ENCODE peak calls at places on chromosomes 7 and 10, in five cellular contexts. One of them, this sample, is unnamed.

GRCh38 chr10:48511066-48511854 is 93.6 kb downstream of the ARHGAP22 start:
- DNase-seq in GM12865: no peak
- DNase-seq in fibroblast of mammary gland: no peak
- DNase-seq in fibroblast of lung: no peak
- DNase-seq in K562: no peak
- DNase-seq in this sample: no peak

GRCh38 chr10:18700555-18700850 is 41.3 kb downstream of the ARL5B start:
- DNase-seq in K562: no peak
- DNase-seq in GM12865: no peak
- DNase-seq in fibroblast of lung: no peak
- DNase-seq in fibroblast of mammary gland: no peak
- DNase-seq in this sample: no peak

GRCh38 chr10:84523509-84523908 is 195.1 kb downstream of the CCSER2 start:
- DNase-seq in GM12865: no peak
- DNase-seq in fibroblast of lung: no peak
- DNase-seq in K562: peak
- DNase-seq in fibroblast of mammary gland: peak
- DNase-seq in this sample: no peak

GRCh38 chr10:111482621-111483216 is 405.9 kb downstream of the ADRA2A start:
- DNase-seq in K562: no peak
- DNase-seq in fibroblast of mammary gland: no peak
- DNase-seq in GM12865: no peak
- DNase-seq in fibroblast of lung: no peak
- DNase-seq in this sample: no peak

GRCh38 chr10:128047991-128048826 is 78.0 kb downstream of the MKI67 start:
- DNase-seq in K562: no peak
- DNase-seq in fibroblast of mammary gland: peak
- DNase-seq in GM12865: peak
- DNase-seq in fibroblast of lung: peak
- DNase-seq in this sample: no peak

GRCh38 chr7:123367508-123368122 is 166.8 kb downstream of the IQUB start:
- DNase-seq in K562: peak
- DNase-seq in fibroblast of lung: peak
- DNase-seq in GM12865: peak
- DNase-seq in fibroblast of mammary gland: peak
- DNase-seq in this sample: peak

GRCh38 chr7:82443801-82444219 is 233 bp upstream of the CACNA2D1 start:
- DNase-seq in K562: no peak
- DNase-seq in GM12865: peak
- DNase-seq in fibroblast of lung: peak
- DNase-seq in fibroblast of mammary gland: peak
- DNase-seq in this sample: no peak

GRCh38 chr7:40810274-40810673 is 675.5 kb downstream of the SUGCT start:
- DNase-seq in GM12865: no peak
- DNase-seq in K562: no peak
- DNase-seq in fibroblast of lung: no peak
- DNase-seq in fibroblast of mammary gland: peak
- DNase-seq in this sample: no peak

GRCh38 chr10:79155301-79156081 is 86.7 kb downstream of the ZMIZ1 start:
- DNase-seq in GM12865: no peak
- DNase-seq in fibroblast of mammary gland: peak
- DNase-seq in fibroblast of lung: peak
- DNase-seq in K562: no peak
- DNase-seq in this sample: no peak

GRCh38 chr7:155460926-155461613 is 3.1 kb downstream of the EN2 start:
- DNase-seq in fibroblast of lung: no peak
- DNase-seq in fibroblast of mammary gland: no peak
- DNase-seq in GM12865: no peak
- DNase-seq in K562: no peak
- DNase-seq in this sample: no peak

GRCh38 chr10:1643161-1643910 is 94.0 kb downstream of the ADARB2 start:
- DNase-seq in K562: peak
- DNase-seq in fibroblast of lung: no peak
- DNase-seq in GM12865: peak
- DNase-seq in fibroblast of mammary gland: no peak
- DNase-seq in this sample: no peak

GRCh38 chr7:74376256-74377036 is 77.3 kb upstream of the GTF2IRD1 start:
- DNase-seq in fibroblast of mammary gland: no peak
- DNase-seq in fibroblast of lung: no peak
- DNase-seq in GM12865: no peak
- DNase-seq in K562: peak
- DNase-seq in this sample: no peak

GRCh38 chr10:33496096-33496495 is 161.6 kb upstream of the NRP1 start:
- DNase-seq in K562: no peak
- DNase-seq in fibroblast of mammary gland: no peak
- DNase-seq in fibroblast of lung: no peak
- DNase-seq in GM12865: no peak
- DNase-seq in this sample: no peak

GRCh38 chr7:75971309-75971960 is 23.0 kb downstream of the TMEM120A start:
- DNase-seq in GM12865: no peak
- DNase-seq in fibroblast of lung: no peak
- DNase-seq in K562: no peak
- DNase-seq in fibroblast of mammary gland: no peak
- DNase-seq in this sample: no peak

GRCh38 chr10:66719483-66719882 is 206.4 kb upstream of the LRRTM3 start:
- DNase-seq in fibroblast of mammary gland: no peak
- DNase-seq in GM12865: no peak
- DNase-seq in K562: no peak
- DNase-seq in fibroblast of lung: no peak
- DNase-seq in this sample: no peak

GRCh38 chr7:44293561-44294324 is 31.7 kb downstream of the CAMK2B start:
- DNase-seq in GM12865: no peak
- DNase-seq in K562: no peak
- DNase-seq in fibroblast of mammary gland: no peak
- DNase-seq in fibroblast of lung: no peak
- DNase-seq in this sample: no peak

GRCh38 chr7:30985756-30986155 is 22.0 kb downstream of the GHRHR start:
- DNase-seq in K562: no peak
- DNase-seq in GM12865: no peak
- DNase-seq in fibroblast of lung: no peak
- DNase-seq in fibroblast of mammary gland: no peak
- DNase-seq in this sample: no peak

GRCh38 chr10:61937631-61938284 is 36.3 kb downstream of the ARID5B start:
- DNase-seq in GM12865: peak
- DNase-seq in fibroblast of mammary gland: peak
- DNase-seq in fibroblast of lung: peak
- DNase-seq in K562: no peak
- DNase-seq in this sample: no peak

GRCh38 chr10:93756128-93756517 is 1.6 kb upstream of the LGI1 start:
- DNase-seq in GM12865: no peak
- DNase-seq in K562: no peak
- DNase-seq in fibroblast of mammary gland: no peak
- DNase-seq in fibroblast of lung: no peak
- DNase-seq in this sample: no peak

GRCh38 chr10:87750001-87750651 is 67.9 kb downstream of the ATAD1 start:
- DNase-seq in fibroblast of mammary gland: peak
- DNase-seq in K562: no peak
- DNase-seq in fibroblast of lung: peak
- DNase-seq in GM12865: no peak
- DNase-seq in this sample: peak

GRCh38 chr10:68562666-68563522 is 2.8 kb downstream of the TET1 start:
- DNase-seq in fibroblast of lung: peak
- DNase-seq in GM12865: peak
- DNase-seq in K562: peak
- DNase-seq in fibroblast of mammary gland: peak
- DNase-seq in this sample: no peak

GRCh38 chr10:72335394-72336258 is 19.1 kb downstream of the DNAJB12 start:
- DNase-seq in fibroblast of mammary gland: peak
- DNase-seq in fibroblast of lung: peak
- DNase-seq in GM12865: peak
- DNase-seq in K562: no peak
- DNase-seq in this sample: no peak

GRCh38 chr10:125008689-125009579 is 67.0 kb downstream of the ZRANB1 start:
- DNase-seq in GM12865: no peak
- DNase-seq in fibroblast of lung: no peak
- DNase-seq in K562: no peak
- DNase-seq in fibroblast of mammary gland: no peak
- DNase-seq in this sample: no peak

GRCh38 chr7:33893377-33893776 is 12.0 kb upstream of the BMPER start:
- DNase-seq in fibroblast of mammary gland: no peak
- DNase-seq in GM12865: no peak
- DNase-seq in K562: no peak
- DNase-seq in fibroblast of lung: no peak
- DNase-seq in this sample: no peak

GRCh38 chr10:33381897-33382578 is 47.6 kb upstream of the NRP1 start:
- DNase-seq in fibroblast of lung: peak
- DNase-seq in GM12865: no peak
- DNase-seq in K562: no peak
- DNase-seq in fibroblast of mammary gland: peak
- DNase-seq in this sample: peak

GRCh38 chr10:108307925-108308312 is 1143.4 kb upstream of the SORCS1 start:
- DNase-seq in fibroblast of lung: no peak
- DNase-seq in GM12865: no peak
- DNase-seq in K562: no peak
- DNase-seq in fibroblast of mammary gland: no peak
- DNase-seq in this sample: no peak

GRCh38 chr10:28331821-28332220 is 29.0 kb upstream of the MPP7 start:
- DNase-seq in GM12865: no peak
- DNase-seq in K562: no peak
- DNase-seq in fibroblast of lung: peak
- DNase-seq in fibroblast of mammary gland: peak
- DNase-seq in this sample: peak

GRCh38 chr10:100004805-100005510 is 4.8 kb downstream of the DNMBP start:
- DNase-seq in fibroblast of lung: no peak
- DNase-seq in GM12865: no peak
- DNase-seq in K562: no peak
- DNase-seq in fibroblast of mammary gland: no peak
- DNase-seq in this sample: no peak

GRCh38 chr10:131180086-131180485 is 131.4 kb downstream of the TCERG1L start:
- DNase-seq in K562: no peak
- DNase-seq in GM12865: no peak
- DNase-seq in fibroblast of lung: no peak
- DNase-seq in fibroblast of mammary gland: no peak
- DNase-seq in this sample: no peak

GRCh38 chr10:117221156-117221711 is 19.7 kb upstream of the SLC18A2 start:
- DNase-seq in fibroblast of mammary gland: peak
- DNase-seq in K562: no peak
- DNase-seq in GM12865: no peak
- DNase-seq in fibroblast of lung: no peak
- DNase-seq in this sample: no peak

GRCh38 chr10:1736972-1737221 is 428 bp downstream of the ADARB2 start:
- DNase-seq in K562: no peak
- DNase-seq in fibroblast of mammary gland: no peak
- DNase-seq in fibroblast of lung: no peak
- DNase-seq in GM12865: no peak
- DNase-seq in this sample: no peak

GRCh38 chr10:23016636-23017035 is 78.7 kb upstream of the MSRB2 start:
- DNase-seq in fibroblast of mammary gland: no peak
- DNase-seq in K562: peak
- DNase-seq in fibroblast of lung: no peak
- DNase-seq in GM12865: no peak
- DNase-seq in this sample: no peak

GRCh38 chr10:23013581-23014335 is 81.6 kb upstream of the MSRB2 start:
- DNase-seq in fibroblast of lung: no peak
- DNase-seq in fibroblast of mammary gland: no peak
- DNase-seq in K562: no peak
- DNase-seq in GM12865: no peak
- DNase-seq in this sample: no peak

GRCh38 chr10:23015021-23015707 is 80.2 kb upstream of the MSRB2 start:
- DNase-seq in K562: no peak
- DNase-seq in fibroblast of mammary gland: no peak
- DNase-seq in GM12865: peak
- DNase-seq in fibroblast of lung: no peak
- DNase-seq in this sample: no peak
- TF ChIP-seq CTCF in K562: no peak
- TF ChIP-seq CTCF in fibroblast of mammary gland: no peak
- TF ChIP-seq CTCF in GM12865: no peak
- TF ChIP-seq CTCF in fibroblast of lung: no peak
- TF ChIP-seq CTCF in this sample: no peak

GRCh38 chr10:43041422-43042342 is 35.2 kb upstream of the RET start:
- DNase-seq in fibroblast of lung: no peak
- DNase-seq in fibroblast of mammary gland: no peak
- DNase-seq in K562: no peak
- DNase-seq in GM12865: no peak
- DNase-seq in this sample: no peak

GRCh38 chr10:43044444-43045245 is 32.2 kb upstream of the RET start:
- DNase-seq in GM12865: no peak
- DNase-seq in fibroblast of lung: no peak
- DNase-seq in K562: no peak
- DNase-seq in fibroblast of mammary gland: no peak
- DNase-seq in this sample: no peak

GRCh38 chr10:43042503-43043341 is 34.1 kb upstream of the RET start:
- DNase-seq in K562: no peak
- DNase-seq in fibroblast of mammary gland: no peak
- DNase-seq in fibroblast of lung: no peak
- DNase-seq in GM12865: no peak
- DNase-seq in this sample: no peak

GRCh38 chr10:43043773-43044394 is 33.0 kb upstream of the RET start:
- DNase-seq in K562: no peak
- DNase-seq in fibroblast of lung: no peak
- DNase-seq in fibroblast of mammary gland: no peak
- DNase-seq in GM12865: no peak
- DNase-seq in this sample: no peak

DNA sequence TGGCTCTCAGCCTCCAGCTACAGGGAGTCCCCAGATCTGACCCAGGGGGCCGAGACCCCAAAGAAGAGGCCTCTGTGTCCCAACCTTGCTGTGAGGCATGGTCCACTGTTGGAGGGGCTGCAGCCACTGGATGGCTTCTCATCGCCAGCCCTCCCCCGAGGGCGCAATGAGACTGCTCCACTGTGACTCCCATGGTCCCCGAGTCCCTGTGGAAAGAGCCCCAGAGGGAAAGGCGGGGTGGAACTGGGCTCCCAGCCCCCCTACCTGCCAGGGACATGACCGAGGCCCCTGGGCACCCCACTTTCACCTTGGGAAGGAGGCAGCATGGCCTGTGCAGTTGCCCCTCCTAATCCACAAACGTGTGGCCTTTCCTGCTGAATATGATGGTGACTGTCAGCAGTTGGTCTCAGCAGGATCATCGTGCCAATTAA is 33.5 kb upstream of the RET start:
- DNase-seq in GM12865: no peak
- DNase-seq in fibroblast of mammary gland: no peak
- DNase-seq in fibroblast of lung: no peak
- DNase-seq in K562: no peak
- DNase-seq in this sample: no peak
- H3K4me3 ChIP-seq in GM12865: no peak
- H3K4me3 ChIP-seq in fibroblast of mammary gland: no peak
- H3K4me3 ChIP-seq in fibroblast of lung: no peak
- H3K4me3 ChIP-seq in K562: no peak
- H3K4me3 ChIP-seq in this sample: no peak

GRCh38 chr10:70585555-70586243 is 16.8 kb downstream of the PRF1 start:
- DNase-seq in fibroblast of mammary gland: no peak
- DNase-seq in fibroblast of lung: no peak
- DNase-seq in GM12865: no peak
- DNase-seq in K562: no peak
- DNase-seq in this sample: no peak
- TF ChIP-seq CTCF in fibroblast of mammary gland: no peak
- TF ChIP-seq CTCF in fibroblast of lung: no peak
- TF ChIP-seq CTCF in GM12865: no peak
- TF ChIP-seq CTCF in K562: no peak
- TF ChIP-seq CTCF in this sample: no peak

DNA sequence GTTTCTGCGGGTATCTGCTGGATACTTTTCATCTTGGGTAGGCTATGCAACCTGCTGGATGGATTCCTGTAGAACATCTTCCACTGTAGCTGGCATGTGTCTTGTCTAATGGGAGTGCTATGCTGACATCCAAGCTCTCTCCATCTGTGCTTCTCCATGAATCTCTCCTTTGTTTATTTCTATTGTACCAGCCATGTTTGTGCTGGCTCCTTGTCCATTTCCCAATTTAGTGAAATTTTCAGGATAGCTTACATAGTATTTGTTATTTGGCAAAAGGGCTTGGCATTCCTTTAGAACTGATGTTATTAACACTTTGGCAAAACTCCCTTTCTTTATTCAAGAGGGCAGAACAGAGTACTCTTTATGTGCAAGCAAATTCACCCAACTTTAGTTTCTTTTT is 198.0 kb downstream of the CSTF2T start:
- DNase-seq in fibroblast of mammary gland: no peak
- DNase-seq in K562: no peak
- DNase-seq in fibroblast of lung: peak
- DNase-seq in GM12865: no peak
- DNase-seq in this sample: no peak
- H3K4me3 ChIP-seq in fibroblast of mammary gland: no peak
- H3K4me3 ChIP-seq in K562: no peak
- H3K4me3 ChIP-seq in fibroblast of lung: no peak
- H3K4me3 ChIP-seq in GM12865: no peak
- H3K4me3 ChIP-seq in this sample: no peak

This sample was measured in HFF-Myc.